ENCODE peak calls at places on chromosome 6, in five cellular contexts. V is GM20000, D is Peyer's patch, G is AML-193, N is EH. K is an unnamed sample.

GRCh38 chr6:17986656-17987575 is 519 bp downstream of the KIF13A start:
- DNase-seq in V (peak), D (peak), G (no peak), N (peak), K (peak)

GRCh38 chr6:168537485-168537884 is 96.5 kb downstream of the SMOC2 start:
- DNase-seq in V (no peak), D (no peak), G (no peak), N (no peak), K (no peak)

GRCh38 chr6:168088161-168089106 is 9.4 kb upstream of the FRMD1 start:
- DNase-seq in V (no peak), D (no peak), G (no peak), N (peak), K (no peak)

GRCh38 chr6:33694401-33694931 is 17.0 kb downstream of the UQCC2 start:
- DNase-seq in V (no peak), D (peak), G (no peak), N (peak), K (no peak)

GRCh38 chr6:41457303-41457670 is 88.9 kb upstream of the FOXP4 start:
- DNase-seq in V (no peak), D (no peak), G (no peak), N (no peak), K (no peak)

GRCh38 chr6:28081486-28081751 is 1.1 kb downstream of the ZNF165 start:
- DNase-seq in V (peak), D (peak), G (peak), N (peak), K (no peak)

GRCh38 chr6:166540631-166541331 is 45.7 kb downstream of the RAMACL start:
- DNase-seq in V (peak), D (peak), G (no peak), N (peak), K (no peak)

GRCh38 chr6:39812853-39813533 is 20.8 kb downstream of the DAAM2 start:
- DNase-seq in V (no peak), D (no peak), G (no peak), N (peak), K (no peak)

GRCh38 chr6:160431791-160432404 is 83.7 kb downstream of the SLC22A3 start:
- DNase-seq in V (no peak), D (no peak), G (no peak), N (no peak), K (no peak)

GRCh38 chr6:90027004-90027403 is 132.7 kb downstream of the GJA10 start:
- DNase-seq in V (no peak), D (no peak), G (no peak), N (no peak), K (no peak)

GRCh38 chr6:159404296-159404695 is 235.1 kb downstream of the FNDC1 start:
- DNase-seq in V (no peak), D (no peak), G (no peak), N (no peak), K (no peak)

GRCh38 chr6:170087946-170088348 is 202.9 kb downstream of the DLL1 start:
- DNase-seq in V (peak), D (peak), G (peak), N (no peak), K (no peak)

GRCh38 chr6:42220754-42221153 is 3.1 kb upstream of the MRPS10 start:
- DNase-seq in V (no peak), D (no peak), G (no peak), N (no peak), K (no peak)

GRCh38 chr6:70396796-70397729 is 16.2 kb upstream of the FAM135A start:
- DNase-seq in V (no peak), D (no peak), G (no peak), N (no peak), K (peak)

GRCh38 chr6:33781105-33781975 is 7.6 kb downstream of the LEMD2 start:
- DNase-seq in V (no peak), D (no peak), G (no peak), N (peak), K (no peak)

GRCh38 chr6:32288426-32288825 is 64.6 kb upstream of the NOTCH4 start:
- DNase-seq in V (no peak), D (no peak), G (no peak), N (no peak), K (no peak)

GRCh38 chr6:108888052-108888451 is 39.8 kb downstream of the ARMC2 start:
- DNase-seq in V (no peak), D (no peak), G (no peak), N (peak), K (no peak)

GRCh38 chr6:154384196-154384595 is 27.6 kb upstream of the IPCEF1 start:
- DNase-seq in V (no peak), D (no peak), G (no peak), N (no peak), K (no peak)

GRCh38 chr6:52595000-52595795 is 18.3 kb upstream of the TRAM2 start:
- DNase-seq in V (peak), D (no peak), G (peak), N (peak), K (no peak)

GRCh38 chr6:158938811-158939254 is 61.2 kb downstream of the RSPH3 start:
- DNase-seq in V (no peak), D (peak), G (no peak), N (peak), K (peak)

GRCh38 chr6:157244175-157244574 is 79.1 kb downstream of the TMEM242 start:
- DNase-seq in V (no peak), D (no peak), G (no peak), N (peak), K (no peak)

GRCh38 chr6:122114733-122115132 is 284.7 kb upstream of the HSF2 start:
- DNase-seq in V (no peak), D (no peak), G (no peak), N (no peak), K (no peak)

GRCh38 chr6:42787018-42787611 is 5.3 kb downstream of the BICRAL start:
- DNase-seq in V (no peak), D (no peak), G (no peak), N (no peak), K (no peak)

GRCh38 chr6:33963351-33963750 is 159.5 kb upstream of the MLN start:
- DNase-seq in V (no peak), D (no peak), G (no peak), N (no peak), K (no peak)

K was measured in HT-29.